ENCODE peak calls at places on chromosomes 5 and 9, in eight cellular contexts. One of them, this sample, is unnamed.

GRCh38 chr5:78467744-78468357 is 107.4 kb downstream of the SCAMP1 start:
- DNase-seq in cardiac fibroblast: peak
- DNase-seq in mammary epithelial cell: peak
- DNase-seq in pancreas: no peak
- DNase-seq in adrenal gland: no peak
- DNase-seq in PC-9: no peak
- DNase-seq in H1: no peak
- DNase-seq in heart left ventricle: no peak
- DNase-seq in this sample: peak

GRCh38 chr9:106277931-106278330 is 583.6 kb downstream of the TMEM38B start:
- DNase-seq in cardiac fibroblast: no peak
- DNase-seq in mammary epithelial cell: peak
- DNase-seq in pancreas: no peak
- DNase-seq in adrenal gland: no peak
- DNase-seq in PC-9: no peak
- DNase-seq in H1: no peak
- DNase-seq in heart left ventricle: no peak
- DNase-seq in this sample: no peak

GRCh38 chr5:32916648-32917047 is 205.5 kb downstream of the NPR3 start:
- DNase-seq in cardiac fibroblast: peak
- DNase-seq in mammary epithelial cell: peak
- DNase-seq in pancreas: no peak
- DNase-seq in adrenal gland: peak
- DNase-seq in PC-9: no peak
- DNase-seq in H1: peak
- DNase-seq in heart left ventricle: no peak
- DNase-seq in this sample: no peak

GRCh38 chr9:113516840-113517577 is 53.5 kb downstream of the RGS3 start:
- DNase-seq in cardiac fibroblast: no peak
- DNase-seq in mammary epithelial cell: no peak
- DNase-seq in pancreas: no peak
- DNase-seq in adrenal gland: no peak
- DNase-seq in PC-9: no peak
- DNase-seq in H1: no peak
- DNase-seq in heart left ventricle: no peak
- DNase-seq in this sample: no peak

GRCh38 chr9:110926828-110927227 is 111.4 kb downstream of the LPAR1 start:
- DNase-seq in cardiac fibroblast: no peak
- DNase-seq in mammary epithelial cell: no peak
- DNase-seq in pancreas: no peak
- DNase-seq in adrenal gland: no peak
- DNase-seq in PC-9: no peak
- DNase-seq in H1: no peak
- DNase-seq in heart left ventricle: no peak
- DNase-seq in this sample: no peak

GRCh38 chr9:23447166-23447565 is 378.9 kb downstream of the ELAVL2 start:
- DNase-seq in cardiac fibroblast: no peak
- DNase-seq in mammary epithelial cell: no peak
- DNase-seq in pancreas: no peak
- DNase-seq in adrenal gland: no peak
- DNase-seq in PC-9: no peak
- DNase-seq in H1: no peak
- DNase-seq in heart left ventricle: no peak
- DNase-seq in this sample: no peak

GRCh38 chr9:22041792-22042191 is 32.7 kb upstream of the CDKN2B start:
- DNase-seq in cardiac fibroblast: peak
- DNase-seq in mammary epithelial cell: peak
- DNase-seq in pancreas: no peak
- DNase-seq in adrenal gland: no peak
- DNase-seq in PC-9: peak
- DNase-seq in H1: no peak
- DNase-seq in heart left ventricle: no peak
- DNase-seq in this sample: no peak

GRCh38 chr5:15687401-15687800 is 187.4 kb downstream of the FBXL7 start:
- DNase-seq in cardiac fibroblast: no peak
- DNase-seq in mammary epithelial cell: no peak
- DNase-seq in pancreas: no peak
- DNase-seq in adrenal gland: no peak
- DNase-seq in PC-9: no peak
- DNase-seq in H1: no peak
- DNase-seq in heart left ventricle: no peak
- DNase-seq in this sample: no peak

GRCh38 chr5:95838001-95838520 is 15.5 kb upstream of the GLRX start:
- DNase-seq in cardiac fibroblast: no peak
- DNase-seq in mammary epithelial cell: no peak
- DNase-seq in pancreas: no peak
- DNase-seq in adrenal gland: no peak
- DNase-seq in PC-9: no peak
- DNase-seq in H1: no peak
- DNase-seq in heart left ventricle: no peak
- DNase-seq in this sample: no peak

GRCh38 chr5:137148656-137149055 is 350.5 kb downstream of the SPOCK1 start:
- DNase-seq in cardiac fibroblast: no peak
- DNase-seq in mammary epithelial cell: no peak
- DNase-seq in pancreas: no peak
- DNase-seq in adrenal gland: no peak
- DNase-seq in PC-9: no peak
- DNase-seq in H1: no peak
- DNase-seq in heart left ventricle: no peak
- DNase-seq in this sample: no peak

GRCh38 chr5:72608297-72608696 is 101.1 kb upstream of the ZNF366 start:
- DNase-seq in cardiac fibroblast: peak
- DNase-seq in mammary epithelial cell: no peak
- DNase-seq in pancreas: no peak
- DNase-seq in adrenal gland: no peak
- DNase-seq in PC-9: no peak
- DNase-seq in H1: no peak
- DNase-seq in heart left ventricle: no peak
- DNase-seq in this sample: no peak

GRCh38 chr5:945691-946541 is 53.2 kb downstream of the TRIP13 start:
- DNase-seq in cardiac fibroblast: no peak
- DNase-seq in mammary epithelial cell: no peak
- DNase-seq in pancreas: no peak
- DNase-seq in adrenal gland: no peak
- DNase-seq in PC-9: no peak
- DNase-seq in H1: peak
- DNase-seq in heart left ventricle: no peak
- DNase-seq in this sample: no peak

GRCh38 chr5:78647411-78647818 is 1.2 kb downstream of the LHFPL2 start:
- DNase-seq in cardiac fibroblast: peak
- DNase-seq in mammary epithelial cell: peak
- DNase-seq in pancreas: no peak
- DNase-seq in adrenal gland: peak
- DNase-seq in PC-9: no peak
- DNase-seq in H1: no peak
- DNase-seq in heart left ventricle: peak
- DNase-seq in this sample: no peak

GRCh38 chr9:125421156-125421555 is 159.5 kb downstream of the GAPVD1 start:
- DNase-seq in cardiac fibroblast: no peak
- DNase-seq in mammary epithelial cell: no peak
- DNase-seq in pancreas: no peak
- DNase-seq in adrenal gland: no peak
- DNase-seq in PC-9: no peak
- DNase-seq in H1: no peak
- DNase-seq in heart left ventricle: no peak
- DNase-seq in this sample: no peak

GRCh38 chr9:91425270-91425669 is 1.6 kb upstream of the NFIL3 start:
- DNase-seq in cardiac fibroblast: no peak
- DNase-seq in mammary epithelial cell: no peak
- DNase-seq in pancreas: no peak
- DNase-seq in adrenal gland: no peak
- DNase-seq in PC-9: no peak
- DNase-seq in H1: no peak
- DNase-seq in heart left ventricle: no peak
- DNase-seq in this sample: no peak

GRCh38 chr5:113760486-113760885 is 247.0 kb downstream of the YTHDC2 start:
- DNase-seq in cardiac fibroblast: no peak
- DNase-seq in mammary epithelial cell: peak
- DNase-seq in pancreas: no peak
- DNase-seq in adrenal gland: no peak
- DNase-seq in PC-9: no peak
- DNase-seq in H1: no peak
- DNase-seq in heart left ventricle: no peak
- DNase-seq in this sample: no peak

GRCh38 chr9:129306318-129306973 is 128.4 kb upstream of the IER5L start:
- DNase-seq in cardiac fibroblast: no peak
- DNase-seq in mammary epithelial cell: no peak
- DNase-seq in pancreas: no peak
- DNase-seq in adrenal gland: no peak
- DNase-seq in PC-9: no peak
- DNase-seq in H1: no peak
- DNase-seq in heart left ventricle: no peak
- DNase-seq in this sample: no peak

GRCh38 chr5:137856201-137856600 is 11.5 kb upstream of the MYOT start:
- DNase-seq in cardiac fibroblast: no peak
- DNase-seq in mammary epithelial cell: no peak
- DNase-seq in pancreas: no peak
- DNase-seq in adrenal gland: no peak
- DNase-seq in PC-9: no peak
- DNase-seq in H1: no peak
- DNase-seq in heart left ventricle: no peak
- DNase-seq in this sample: no peak

GRCh38 chr9:35136866-35137265 is 21.2 kb upstream of the ATOSB start:
- DNase-seq in cardiac fibroblast: no peak
- DNase-seq in mammary epithelial cell: no peak
- DNase-seq in pancreas: no peak
- DNase-seq in adrenal gland: no peak
- DNase-seq in PC-9: no peak
- DNase-seq in H1: no peak
- DNase-seq in heart left ventricle: no peak
- DNase-seq in this sample: no peak

GRCh38 chr9:2179557-2179956 is 164.4 kb downstream of the SMARCA2 start:
- DNase-seq in cardiac fibroblast: peak
- DNase-seq in mammary epithelial cell: peak
- DNase-seq in pancreas: no peak
- DNase-seq in adrenal gland: no peak
- DNase-seq in PC-9: no peak
- DNase-seq in H1: no peak
- DNase-seq in heart left ventricle: no peak
- DNase-seq in this sample: no peak

GRCh38 chr5:74127377-74128338 is 501.7 kb downstream of the ARHGEF28 start:
- DNase-seq in cardiac fibroblast: peak
- DNase-seq in mammary epithelial cell: peak
- DNase-seq in pancreas: no peak
- DNase-seq in adrenal gland: no peak
- DNase-seq in PC-9: no peak
- DNase-seq in H1: no peak
- DNase-seq in heart left ventricle: no peak
- DNase-seq in this sample: no peak
- TF ChIP-seq CTCF in cardiac fibroblast: peak
- TF ChIP-seq CTCF in mammary epithelial cell: peak
- TF ChIP-seq CTCF in pancreas: no peak
- TF ChIP-seq CTCF in adrenal gland: no peak
- TF ChIP-seq CTCF in PC-9: peak
- TF ChIP-seq CTCF in H1: no peak
- TF ChIP-seq CTCF in heart left ventricle: no peak
- TF ChIP-seq CTCF in this sample: peak

DNA sequence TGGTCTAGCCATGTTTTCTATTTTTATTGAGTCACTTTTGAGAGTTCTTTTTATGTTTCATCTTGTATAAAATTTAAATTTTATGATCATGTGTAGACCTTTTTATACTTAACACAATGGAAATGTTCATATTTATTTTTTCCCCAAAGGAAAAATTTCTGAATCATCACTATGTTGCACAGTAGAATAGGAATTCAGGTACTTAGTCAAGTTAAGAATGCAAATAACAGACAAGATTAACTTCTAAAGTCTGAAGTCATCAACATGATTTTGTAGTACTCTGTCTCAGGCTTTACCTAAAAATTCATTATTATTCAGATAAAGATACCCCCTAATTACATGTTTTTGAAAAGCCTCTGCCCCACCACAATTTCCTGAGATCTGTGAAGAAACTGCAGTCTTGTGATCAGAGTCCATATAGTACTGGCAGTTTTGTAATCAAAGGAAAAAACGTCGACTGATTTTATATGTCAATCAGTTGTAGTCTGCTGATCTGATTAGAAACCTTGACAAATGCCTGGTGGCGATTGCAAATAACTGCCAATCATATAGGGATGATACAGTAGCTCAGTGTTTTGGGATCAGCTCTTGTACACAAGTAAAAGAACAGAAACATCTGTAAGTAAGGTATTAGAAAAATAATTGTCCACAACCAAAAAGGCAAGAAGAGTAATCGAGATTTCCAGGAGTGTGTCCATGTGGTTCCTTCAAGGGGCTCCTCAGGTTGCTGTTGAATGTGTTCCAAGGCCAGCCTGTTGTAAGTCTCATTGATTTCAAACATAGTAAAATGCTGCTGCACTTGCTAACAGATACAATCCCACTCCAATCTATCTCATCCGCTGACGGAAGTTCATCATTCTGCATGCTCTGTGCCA is 352.4 kb downstream of the ARRDC3 start:
- DNase-seq in cardiac fibroblast: peak
- DNase-seq in mammary epithelial cell: no peak
- DNase-seq in pancreas: no peak
- DNase-seq in adrenal gland: no peak
- DNase-seq in PC-9: no peak
- DNase-seq in H1: no peak
- DNase-seq in heart left ventricle: no peak
- DNase-seq in this sample: no peak
- TF ChIP-seq CTCF in cardiac fibroblast: no peak
- TF ChIP-seq CTCF in mammary epithelial cell: no peak
- TF ChIP-seq CTCF in pancreas: no peak
- TF ChIP-seq CTCF in adrenal gland: no peak
- TF ChIP-seq CTCF in PC-9: no peak
- TF ChIP-seq CTCF in H1: no peak
- TF ChIP-seq CTCF in heart left ventricle: no peak
- TF ChIP-seq CTCF in this sample: no peak

DNA sequence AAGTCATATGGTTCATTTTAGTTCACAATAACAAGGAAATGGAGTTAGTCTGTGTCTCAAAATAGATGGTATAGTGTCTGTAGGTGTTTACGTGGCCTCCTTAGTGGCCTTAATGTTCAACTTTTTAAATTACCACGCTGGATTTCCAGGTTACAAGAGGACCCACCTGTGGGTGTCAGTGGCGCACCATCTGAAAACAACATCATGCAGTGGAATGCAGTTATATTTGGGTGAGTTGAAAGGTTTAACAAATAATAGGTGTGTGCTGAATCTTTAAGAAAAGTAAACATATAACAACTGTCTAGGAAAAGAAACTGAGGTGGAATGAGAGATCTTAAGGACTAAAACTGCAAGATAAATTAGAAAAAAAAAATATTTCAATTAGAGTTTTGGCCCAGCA is 2.9 kb downstream of the UBE2B start:
- DNase-seq in cardiac fibroblast: no peak
- DNase-seq in mammary epithelial cell: no peak
- DNase-seq in pancreas: no peak
- DNase-seq in adrenal gland: no peak
- DNase-seq in PC-9: no peak
- DNase-seq in H1: no peak
- DNase-seq in heart left ventricle: no peak
- DNase-seq in this sample: no peak
- TF ChIP-seq CTCF in cardiac fibroblast: no peak
- TF ChIP-seq CTCF in mammary epithelial cell: no peak
- TF ChIP-seq CTCF in pancreas: no peak
- TF ChIP-seq CTCF in adrenal gland: no peak
- TF ChIP-seq CTCF in PC-9: no peak
- TF ChIP-seq CTCF in H1: no peak
- TF ChIP-seq CTCF in heart left ventricle: no peak
- TF ChIP-seq CTCF in this sample: peak

GRCh38 chr5:140175367-140176027 is 509 bp downstream of the CYSTM1 start:
- DNase-seq in cardiac fibroblast: peak
- DNase-seq in mammary epithelial cell: peak
- DNase-seq in pancreas: peak
- DNase-seq in adrenal gland: peak
- DNase-seq in PC-9: peak
- DNase-seq in H1: no peak
- DNase-seq in heart left ventricle: peak
- DNase-seq in this sample: no peak
- TF ChIP-seq CTCF in cardiac fibroblast: peak
- TF ChIP-seq CTCF in mammary epithelial cell: no peak
- TF ChIP-seq CTCF in pancreas: no peak
- TF ChIP-seq CTCF in adrenal gland: no peak
- TF ChIP-seq CTCF in PC-9: peak
- TF ChIP-seq CTCF in H1: peak
- TF ChIP-seq CTCF in heart left ventricle: peak
- TF ChIP-seq CTCF in this sample: peak